ENCODE peak calls at places on chromosome 21, in four cellular contexts. U is adrenal gland, Q is neuronal stem cell, M is tibial artery. S is an unnamed sample. For H3K4me1, the result is how much of the 10 kb centered on the place peaks cover.

GRCh38 chr21:31659286-31660133 is at the start of gene SOD1:
- DNase-seq in U (peak), Q (peak), M (peak), S (peak)

GRCh38 chr21:44865561-44866280 is 7.8 kb downstream of the PTTG1IP start:
- DNase-seq in U (no peak), Q (no peak), M (no peak), S (no peak)

GRCh38 chr21:43277481-43278351 is 108.9 kb downstream of the CRYAA start:
- DNase-seq in U (no peak), Q (no peak), M (no peak), S (peak)

GRCh38 chr21:44609193-44609592 is 2.7 kb upstream of the KRTAP10-8 start:
- DNase-seq in U (no peak), Q (no peak), M (no peak), S (no peak)

GRCh38 chr21:45963225-45963555 is 18.4 kb upstream of the COL6A1 start:
- DNase-seq in U (no peak), Q (no peak), M (no peak), S (no peak)

GRCh38 chr21:26409735-26410134 is 163.4 kb downstream of the CYYR1 start:
- DNase-seq in U (no peak), Q (no peak), M (no peak), S (no peak)

GRCh38 chr21:14554948-14555347 is 8.8 kb upstream of the SAMSN1 start:
- DNase-seq in U (no peak), Q (no peak), M (no peak), S (no peak)

GRCh38 chr21:43752758-43753438 is 23.2 kb downstream of the CSTB start:
- DNase-seq in U (no peak), Q (no peak), M (no peak), S (no peak)

GRCh38 chr21:20618878-20619277 is 379.3 kb upstream of the NCAM2 start:
- DNase-seq in U (no peak), Q (no peak), M (no peak), S (no peak)

GRCh38 chr21:27475363-27475955 is 508.6 kb upstream of the ADAMTS5 start:
- DNase-seq in U (no peak), Q (no peak), M (no peak), S (no peak)

GRCh38 chr21:45552696-45553391 is 10.6 kb upstream of the SLC19A1 start:
- DNase-seq in U (no peak), Q (no peak), M (no peak), S (no peak)

GRCh38 chr21:27953328-27954045 is 986.6 kb upstream of the ADAMTS5 start:
- DNase-seq in U (no peak), Q (no peak), M (no peak), S (no peak)

GRCh38 chr21:46081022-46081861 is 16.7 kb upstream of the COL6A2 start:
- DNase-seq in U (no peak), Q (no peak), M (no peak), S (no peak)

GRCh38 chr21:15279484-15279883 is 214.7 kb upstream of the NRIP1 start:
- DNase-seq in U (no peak), Q (no peak), M (no peak), S (no peak)

GRCh38 chr21:44666401-44667320 is at the start of gene KRTAP12-2:
- DNase-seq in U (no peak), Q (no peak), M (no peak), S (peak)

GRCh38 chr21:29346281-29346680 is 47.6 kb downstream of the BACH1 start:
- DNase-seq in U (no peak), Q (no peak), M (no peak), S (no peak)

GRCh38 chr21:29340228-29340627 is 41.5 kb downstream of the BACH1 start:
- DNase-seq in U (no peak), Q (no peak), M (no peak), S (no peak)

GRCh38 chr21:29346771-29347170 is 48.0 kb downstream of the BACH1 start:
- DNase-seq in U (no peak), Q (no peak), M (no peak), S (no peak)

GRCh38 chr21:29342394-29342957 is 43.8 kb downstream of the BACH1 start:
- DNase-seq in U (no peak), Q (no peak), M (peak), S (peak)

GRCh38 chr21:29343517-29343916 is 44.8 kb downstream of the BACH1 start:
- DNase-seq in U (no peak), Q (no peak), M (no peak), S (no peak)
- H3K27ac ChIP-seq in U (no peak), Q (no peak), M (peak), S (no peak)

GRCh38 chr21:38987551-38988210 is 182.0 kb downstream of the ETS2 start:
- DNase-seq in U (no peak), Q (no peak), M (no peak), S (no peak)

GRCh38 chr21:38989097-38989744 is 183.5 kb downstream of the ETS2 start:
- DNase-seq in U (no peak), Q (no peak), M (no peak), S (no peak)

GRCh38 chr21:38989745-38990423 is 184.2 kb downstream of the ETS2 start:
- DNase-seq in U (peak), Q (peak), M (no peak), S (peak)

GRCh38 chr21:38986460-38987395 is 181.0 kb downstream of the ETS2 start:
- DNase-seq in U (no peak), Q (no peak), M (no peak), S (no peak)

DNA sequence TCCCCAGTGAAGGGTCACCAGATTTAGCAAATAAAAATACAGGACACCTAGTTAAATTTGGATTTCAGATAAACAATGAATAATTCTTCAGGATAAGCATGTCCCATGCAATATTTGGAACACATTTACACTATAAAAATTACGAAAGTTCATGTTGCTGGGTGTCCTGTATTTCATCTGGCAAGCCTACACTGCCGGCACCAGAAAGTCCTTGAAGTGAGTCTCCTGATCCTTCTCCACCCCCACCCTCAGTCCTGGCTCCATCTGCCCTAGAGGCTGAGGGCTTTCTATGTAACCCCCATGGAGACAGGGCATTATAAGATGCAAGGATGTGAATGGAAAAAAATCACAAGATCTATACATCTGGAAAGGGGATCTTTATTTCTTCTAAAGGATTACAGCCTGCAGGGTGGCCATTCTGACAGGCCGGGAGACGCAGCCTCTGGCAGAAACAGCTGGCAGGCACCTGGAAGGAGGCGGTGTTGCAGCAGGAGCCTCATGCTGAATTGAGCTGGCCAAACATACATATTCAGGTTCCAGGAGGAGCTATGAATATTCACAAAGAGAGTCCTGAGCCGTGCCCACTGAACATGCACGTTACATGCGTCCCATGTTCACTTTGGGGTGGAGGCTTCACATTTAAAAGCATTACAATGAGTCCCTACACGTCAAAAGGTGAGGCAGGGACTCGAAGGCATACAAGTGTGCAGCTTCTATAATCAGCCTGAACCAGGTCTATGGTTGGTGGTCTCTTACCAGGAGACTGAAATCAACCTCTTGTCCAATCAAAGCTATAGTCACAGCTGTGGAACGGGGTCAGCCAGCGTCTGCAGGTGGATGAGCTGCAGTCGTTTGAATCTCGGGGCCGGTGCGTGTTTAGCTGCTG is 182.7 kb downstream of the ETS2 start:
- DNase-seq in U (no peak), Q (no peak), M (no peak), S (no peak)
- H3K4me1 ChIP-seq in U (under half), Q (under half), M (under half), S (under half)

DNA sequence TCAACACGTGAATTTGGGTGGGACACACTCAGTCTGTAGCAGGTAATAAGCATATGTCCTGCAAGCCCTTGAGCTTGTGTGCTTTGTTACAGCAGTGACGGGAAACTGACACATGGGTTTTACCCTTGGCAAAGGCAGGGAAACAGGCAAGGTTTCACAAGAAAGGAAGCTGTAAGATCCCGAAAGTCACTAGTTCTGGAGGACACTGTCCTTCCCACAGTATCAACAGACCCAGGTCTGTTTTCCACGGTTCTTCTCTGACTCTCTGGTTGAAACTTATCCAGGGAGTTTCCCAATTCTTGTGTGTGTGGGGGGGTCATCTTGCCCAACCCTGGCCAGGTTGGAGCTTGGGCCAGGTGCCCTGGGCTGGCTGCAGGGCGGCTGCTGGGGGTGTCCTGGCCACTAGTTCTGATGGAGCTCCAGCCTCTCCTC is 29.3 kb upstream of the ZBTB21 start:
- DNase-seq in U (peak), Q (no peak), M (peak), S (peak)
- H3K27ac ChIP-seq in U (peak), Q (no peak), M (peak), S (no peak)

GRCh38 chr21:34815831-34816700 is 147.3 kb downstream of the CLIC6 start:
- DNase-seq in U (no peak), Q (no peak), M (no peak), S (no peak)
- H3K4me1 ChIP-seq in U (under half), Q (under half), M (under half), S (under half)

S was measured in right cardiac atrium.